ENCODE peak calls at places on chromosomes 3 and 15, in ten cellular contexts. Z, W, Q, D, U, N, O, X, F and H are unnamed samples.

GRCh38 chr3:2870714-2871353 is 239.3 kb downstream of the IL5RA start:
- DNase-seq in Z (no peak), W (no peak), Q (no peak), D (no peak), U (no peak), N (no peak), O (no peak), X (no peak), F (no peak), H (no peak)

GRCh38 chr3:58585005-58585786 is 8.0 kb upstream of the FAM107A start:
- DNase-seq in Z (no peak), W (peak), Q (peak), D (peak), U (peak), N (peak), O (peak), X (peak), F (peak), H (peak)

GRCh38 chr3:59607628-59608027 is 557.8 kb upstream of the CFAP20DC start:
- DNase-seq in Z (no peak), W (no peak), Q (peak), D (no peak), U (no peak), N (no peak), O (peak), X (peak), F (no peak), H (no peak)

GRCh38 chr15:60237411-60237810 is 160.4 kb downstream of the ANXA2 start:
- DNase-seq in Z (no peak), W (no peak), Q (no peak), D (no peak), U (no peak), N (no peak), O (no peak), X (no peak), F (no peak), H (no peak)

GRCh38 chr3:14520149-14520548 is 20.0 kb downstream of the GRIP2 start:
- DNase-seq in Z (no peak), W (no peak), Q (no peak), D (no peak), U (no peak), N (no peak), O (no peak), X (no peak), F (peak), H (no peak)

GRCh38 chr3:124082343-124082742 is 90.4 kb upstream of the ROPN1 start:
- DNase-seq in Z (peak), W (no peak), Q (no peak), D (no peak), U (no peak), N (no peak), O (no peak), X (no peak), F (no peak), H (no peak)

GRCh38 chr3:38137615-38138346 is 680 bp upstream of the MYD88 start:
- DNase-seq in Z (no peak), W (peak), Q (no peak), D (no peak), U (no peak), N (no peak), O (no peak), X (no peak), F (no peak), H (peak)

GRCh38 chr3:12995389-12996180 is 77.6 kb downstream of the IQSEC1 start:
- DNase-seq in Z (no peak), W (no peak), Q (no peak), D (no peak), U (no peak), N (no peak), O (no peak), X (no peak), F (no peak), H (no peak)

GRCh38 chr3:184785106-184785505 is 26.9 kb upstream of the VPS8 start:
- DNase-seq in Z (peak), W (no peak), Q (no peak), D (no peak), U (no peak), N (no peak), O (no peak), X (no peak), F (no peak), H (no peak)

GRCh38 chr15:90633361-90633760 is 83.8 kb upstream of the BLM start:
- DNase-seq in Z (no peak), W (no peak), Q (no peak), D (no peak), U (no peak), N (no peak), O (no peak), X (no peak), F (no peak), H (no peak)

GRCh38 chr3:117665311-117665710 is 955.7 kb downstream of the TUSC7 start:
- DNase-seq in Z (no peak), W (no peak), Q (no peak), D (no peak), U (no peak), N (no peak), O (no peak), X (no peak), F (no peak), H (no peak)

GRCh38 chr3:197730200-197730599 is 6.5 kb downstream of the RUBCN start:
- DNase-seq in Z (no peak), W (no peak), Q (no peak), D (peak), U (no peak), N (no peak), O (peak), X (peak), F (no peak), H (no peak)

GRCh38 chr15:66027268-66027806 is 158.0 kb downstream of the RAB11A start:
- DNase-seq in Z (no peak), W (no peak), Q (no peak), D (peak), U (no peak), N (no peak), O (no peak), X (peak), F (no peak), H (no peak)

GRCh38 chr3:10996345-10997050 is 4.0 kb downstream of the SLC6A1 start:
- DNase-seq in Z (no peak), W (no peak), Q (no peak), D (no peak), U (no peak), N (no peak), O (no peak), X (no peak), F (no peak), H (no peak)

GRCh38 chr3:124986153-124987143 is 51.9 kb upstream of the MUC13 start:
- DNase-seq in Z (no peak), W (no peak), Q (peak), D (peak), U (no peak), N (no peak), O (peak), X (peak), F (no peak), H (no peak)

GRCh38 chr3:127673191-127674098 is 693 bp downstream of the ABTB1 start:
- DNase-seq in Z (peak), W (peak), Q (no peak), D (peak), U (peak), N (no peak), O (peak), X (peak), F (peak), H (peak)

GRCh38 chr3:115494826-115495225 is 128.5 kb upstream of the GAP43 start:
- DNase-seq in Z (no peak), W (no peak), Q (no peak), D (no peak), U (no peak), N (no peak), O (no peak), X (no peak), F (no peak), H (no peak)

GRCh38 chr3:54744291-54744690 is 183.6 kb downstream of the LRTM1 start:
- DNase-seq in Z (no peak), W (no peak), Q (no peak), D (no peak), U (no peak), N (no peak), O (no peak), X (no peak), F (no peak), H (no peak)

GRCh38 chr3:56467108-56467507 is 1.2 kb downstream of the ERC2 start:
- DNase-seq in Z (no peak), W (peak), Q (no peak), D (peak), U (peak), N (no peak), O (peak), X (peak), F (peak), H (peak)

GRCh38 chr3:109025896-109026295 is 72.2 kb upstream of the GUCA1C start:
- DNase-seq in Z (no peak), W (no peak), Q (no peak), D (no peak), U (no peak), N (no peak), O (no peak), X (no peak), F (no peak), H (no peak)

GRCh38 chr15:67413770-67414429 is 107.0 kb upstream of the C15orf61 start:
- DNase-seq in Z (peak), W (no peak), Q (peak), D (peak), U (no peak), N (no peak), O (peak), X (peak), F (no peak), H (no peak)

GRCh38 chr3:107699682-107700081 is 176.9 kb downstream of the BBX start:
- DNase-seq in Z (no peak), W (no peak), Q (no peak), D (no peak), U (no peak), N (no peak), O (no peak), X (no peak), F (no peak), H (no peak)

GRCh38 chr3:47079432-47079831 is 84.5 kb downstream of the SETD2 start:
- DNase-seq in Z (no peak), W (no peak), Q (no peak), D (no peak), U (no peak), N (no peak), O (no peak), X (no peak), F (no peak), H (no peak)